ENCODE peak calls at places on chromosomes 11 and 22, in seven cellular contexts. One of them, this sample, is unnamed.

GRCh38 chr11:81644239-81644840 is 1089.3 kb downstream of the FAM181B start:
- DNase-seq in activated T-cell treated with anti-CD3 and anti-CD28 coated beads, Interleukin-2, amount 50 U/mL, for 4 hours: no peak
- DNase-seq in ovary: no peak
- DNase-seq in T follicular helper cell: no peak
- DNase-seq in NCI-H1105: peak; percentile 89
- DNase-seq in WTC11: peak; percentile 12
- DNase-seq in Caki2: peak; percentile 37
- DNase-seq in this sample: no peak

GRCh38 chr11:14764213-14764898 is 120.8 kb downstream of the PDE3B start:
- DNase-seq in WTC11: no peak
- DNase-seq in Caki2: no peak
- DNase-seq in ovary: no peak
- DNase-seq in T follicular helper cell: no peak
- DNase-seq in activated T-cell treated with anti-CD3 and anti-CD28 coated beads, Interleukin-2, amount 50 U/mL, for 4 hours: no peak
- DNase-seq in NCI-H1105: no peak
- DNase-seq in this sample: no peak

GRCh38 chr22:46576556-46577351 is 39.3 kb upstream of the CELSR1 start:
- DNase-seq in Caki2: no peak
- DNase-seq in T follicular helper cell: peak; percentile 43
- DNase-seq in WTC11: peak; percentile 43
- DNase-seq in ovary: peak; percentile 46
- DNase-seq in NCI-H1105: peak; percentile 26
- DNase-seq in activated T-cell treated with anti-CD3 and anti-CD28 coated beads, Interleukin-2, amount 50 U/mL, for 4 hours: peak; percentile 62
- DNase-seq in this sample: peak; percentile 64

GRCh38 chr11:47552086-47552580 is 799 bp downstream of the CELF1 start:
- DNase-seq in WTC11: peak; percentile 39
- DNase-seq in Caki2: peak; percentile 25
- DNase-seq in T follicular helper cell: no peak
- DNase-seq in ovary: no peak
- DNase-seq in activated T-cell treated with anti-CD3 and anti-CD28 coated beads, Interleukin-2, amount 50 U/mL, for 4 hours: peak; percentile 14
- DNase-seq in NCI-H1105: no peak
- DNase-seq in this sample: no peak

GRCh38 chr11:72921028-72921716 is 107.0 kb downstream of the ATG16L2 start:
- DNase-seq in ovary: no peak
- DNase-seq in Caki2: no peak
- DNase-seq in T follicular helper cell: no peak
- DNase-seq in WTC11: no peak
- DNase-seq in activated T-cell treated with anti-CD3 and anti-CD28 coated beads, Interleukin-2, amount 50 U/mL, for 4 hours: no peak
- DNase-seq in NCI-H1105: no peak
- DNase-seq in this sample: no peak

GRCh38 chr22:30251661-30252226 is 5.2 kb upstream of the LIF start:
- DNase-seq in activated T-cell treated with anti-CD3 and anti-CD28 coated beads, Interleukin-2, amount 50 U/mL, for 4 hours: no peak
- DNase-seq in T follicular helper cell: no peak
- DNase-seq in ovary: no peak
- DNase-seq in NCI-H1105: peak; percentile 3
- DNase-seq in WTC11: no peak
- DNase-seq in Caki2: peak; percentile 77
- DNase-seq in this sample: no peak

GRCh38 chr11:119479685-119480275 is 56.8 kb upstream of the THY1 start:
- DNase-seq in Caki2: no peak
- DNase-seq in ovary: no peak
- DNase-seq in NCI-H1105: no peak
- DNase-seq in WTC11: peak; percentile 53
- DNase-seq in T follicular helper cell: no peak
- DNase-seq in activated T-cell treated with anti-CD3 and anti-CD28 coated beads, Interleukin-2, amount 50 U/mL, for 4 hours: no peak
- DNase-seq in this sample: no peak

GRCh38 chr11:23423656-23424055 is 563.4 kb upstream of the CCDC179 start:
- DNase-seq in T follicular helper cell: no peak
- DNase-seq in WTC11: no peak
- DNase-seq in ovary: no peak
- DNase-seq in Caki2: no peak
- DNase-seq in activated T-cell treated with anti-CD3 and anti-CD28 coated beads, Interleukin-2, amount 50 U/mL, for 4 hours: no peak
- DNase-seq in NCI-H1105: no peak
- DNase-seq in this sample: no peak

GRCh38 chr11:102912482-102912830 is 37.7 kb upstream of the MMP12 start:
- DNase-seq in Caki2: no peak
- DNase-seq in activated T-cell treated with anti-CD3 and anti-CD28 coated beads, Interleukin-2, amount 50 U/mL, for 4 hours: no peak
- DNase-seq in WTC11: no peak
- DNase-seq in T follicular helper cell: no peak
- DNase-seq in ovary: no peak
- DNase-seq in NCI-H1105: no peak
- DNase-seq in this sample: no peak

GRCh38 chr22:38921126-38921525 is 36.3 kb upstream of the APOBEC3A start:
- DNase-seq in NCI-H1105: peak; percentile 59
- DNase-seq in T follicular helper cell: no peak
- DNase-seq in WTC11: no peak
- DNase-seq in Caki2: no peak
- DNase-seq in activated T-cell treated with anti-CD3 and anti-CD28 coated beads, Interleukin-2, amount 50 U/mL, for 4 hours: no peak
- DNase-seq in ovary: no peak
- DNase-seq in this sample: no peak

GRCh38 chr11:94771390-94771789 is 3.2 kb downstream of the AMOTL1 start:
- DNase-seq in Caki2: no peak
- DNase-seq in NCI-H1105: no peak
- DNase-seq in WTC11: no peak
- DNase-seq in T follicular helper cell: no peak
- DNase-seq in ovary: no peak
- DNase-seq in activated T-cell treated with anti-CD3 and anti-CD28 coated beads, Interleukin-2, amount 50 U/mL, for 4 hours: no peak
- DNase-seq in this sample: no peak

GRCh38 chr11:71548120-71548519 is at the start of gene KRTAP5-9:
- DNase-seq in NCI-H1105: no peak
- DNase-seq in activated T-cell treated with anti-CD3 and anti-CD28 coated beads, Interleukin-2, amount 50 U/mL, for 4 hours: no peak
- DNase-seq in T follicular helper cell: no peak
- DNase-seq in WTC11: no peak
- DNase-seq in ovary: no peak
- DNase-seq in Caki2: no peak
- DNase-seq in this sample: no peak

GRCh38 chr11:13984616-13985474 is 22.3 kb downstream of the SPON1 start:
- DNase-seq in WTC11: no peak
- DNase-seq in Caki2: no peak
- DNase-seq in activated T-cell treated with anti-CD3 and anti-CD28 coated beads, Interleukin-2, amount 50 U/mL, for 4 hours: no peak
- DNase-seq in NCI-H1105: no peak
- DNase-seq in ovary: no peak
- DNase-seq in T follicular helper cell: no peak
- DNase-seq in this sample: no peak

GRCh38 chr11:95762513-95762912 is 27.1 kb downstream of the FAM76B start:
- DNase-seq in WTC11: no peak
- DNase-seq in ovary: no peak
- DNase-seq in activated T-cell treated with anti-CD3 and anti-CD28 coated beads, Interleukin-2, amount 50 U/mL, for 4 hours: no peak
- DNase-seq in NCI-H1105: no peak
- DNase-seq in T follicular helper cell: no peak
- DNase-seq in Caki2: no peak
- DNase-seq in this sample: no peak

GRCh38 chr22:50206599-50206998 is 5.8 kb downstream of the SELENOO start:
- DNase-seq in T follicular helper cell: no peak
- DNase-seq in Caki2: no peak
- DNase-seq in WTC11: peak; percentile 78
- DNase-seq in activated T-cell treated with anti-CD3 and anti-CD28 coated beads, Interleukin-2, amount 50 U/mL, for 4 hours: no peak
- DNase-seq in NCI-H1105: no peak
- DNase-seq in ovary: no peak
- DNase-seq in this sample: no peak

GRCh38 chr11:64453466-64453865 is 94.5 kb downstream of the RPS6KA4 start:
- DNase-seq in WTC11: no peak
- DNase-seq in activated T-cell treated with anti-CD3 and anti-CD28 coated beads, Interleukin-2, amount 50 U/mL, for 4 hours: no peak
- DNase-seq in NCI-H1105: no peak
- DNase-seq in ovary: no peak
- DNase-seq in Caki2: no peak
- DNase-seq in T follicular helper cell: no peak
- DNase-seq in this sample: no peak

GRCh38 chr11:8067929-8068575 is 13.0 kb upstream of the TUB start:
- DNase-seq in ovary: no peak
- DNase-seq in T follicular helper cell: no peak
- DNase-seq in WTC11: no peak
- DNase-seq in NCI-H1105: no peak
- DNase-seq in activated T-cell treated with anti-CD3 and anti-CD28 coated beads, Interleukin-2, amount 50 U/mL, for 4 hours: no peak
- DNase-seq in Caki2: no peak
- DNase-seq in this sample: no peak

GRCh38 chr22:37923927-37924326 is 17.8 kb downstream of the MICALL1 start:
- DNase-seq in activated T-cell treated with anti-CD3 and anti-CD28 coated beads, Interleukin-2, amount 50 U/mL, for 4 hours: no peak
- DNase-seq in T follicular helper cell: no peak
- DNase-seq in Caki2: no peak
- DNase-seq in WTC11: no peak
- DNase-seq in ovary: no peak
- DNase-seq in NCI-H1105: no peak
- DNase-seq in this sample: no peak

GRCh38 chr11:93784152-93784934 is at the start of gene MED17:
- DNase-seq in WTC11: peak; percentile 91
- DNase-seq in NCI-H1105: peak; percentile 94
- DNase-seq in Caki2: peak; percentile 87
- DNase-seq in ovary: peak; percentile 91
- DNase-seq in T follicular helper cell: peak; percentile 84
- DNase-seq in activated T-cell treated with anti-CD3 and anti-CD28 coated beads, Interleukin-2, amount 50 U/mL, for 4 hours: peak; percentile 82
- DNase-seq in this sample: peak; percentile 94

GRCh38 chr11:66692871-66693331 is 15.2 kb upstream of the RBM4B start:
- DNase-seq in activated T-cell treated with anti-CD3 and anti-CD28 coated beads, Interleukin-2, amount 50 U/mL, for 4 hours: no peak
- DNase-seq in T follicular helper cell: no peak
- DNase-seq in Caki2: no peak
- DNase-seq in WTC11: no peak
- DNase-seq in NCI-H1105: no peak
- DNase-seq in ovary: no peak
- DNase-seq in this sample: no peak

GRCh38 chr22:35620624-35621245 is 3.6 kb upstream of the MB start:
- DNase-seq in WTC11: no peak
- DNase-seq in ovary: no peak
- DNase-seq in T follicular helper cell: no peak
- DNase-seq in activated T-cell treated with anti-CD3 and anti-CD28 coated beads, Interleukin-2, amount 50 U/mL, for 4 hours: no peak
- DNase-seq in NCI-H1105: peak; percentile 40
- DNase-seq in Caki2: no peak
- DNase-seq in this sample: no peak

GRCh38 chr11:3947084-3947483 is 91.6 kb downstream of the STIM1 start:
- DNase-seq in Caki2: no peak
- DNase-seq in activated T-cell treated with anti-CD3 and anti-CD28 coated beads, Interleukin-2, amount 50 U/mL, for 4 hours: peak; percentile 18
- DNase-seq in WTC11: no peak
- DNase-seq in T follicular helper cell: peak; percentile 24
- DNase-seq in ovary: peak; percentile 61
- DNase-seq in NCI-H1105: no peak
- DNase-seq in this sample: no peak

GRCh38 chr11:44065851-44066731 is at the start of gene ACCS:
- DNase-seq in T follicular helper cell: peak; percentile 80
- DNase-seq in WTC11: peak; percentile 88
- DNase-seq in activated T-cell treated with anti-CD3 and anti-CD28 coated beads, Interleukin-2, amount 50 U/mL, for 4 hours: peak; percentile 76
- DNase-seq in NCI-H1105: peak; percentile 93
- DNase-seq in Caki2: peak; percentile 93
- DNase-seq in ovary: peak; percentile 96
- DNase-seq in this sample: peak; percentile 87

GRCh38 chr22:46896568-46897245 is 134.3 kb downstream of the TBC1D22A start:
- DNase-seq in WTC11: no peak
- DNase-seq in Caki2: no peak
- DNase-seq in T follicular helper cell: no peak
- DNase-seq in activated T-cell treated with anti-CD3 and anti-CD28 coated beads, Interleukin-2, amount 50 U/mL, for 4 hours: no peak
- DNase-seq in ovary: no peak
- DNase-seq in NCI-H1105: no peak
- DNase-seq in this sample: no peak

GRCh38 chr22:36595968-36596367 is 67.0 kb upstream of the EIF3D start:
- DNase-seq in activated T-cell treated with anti-CD3 and anti-CD28 coated beads, Interleukin-2, amount 50 U/mL, for 4 hours: no peak
- DNase-seq in Caki2: no peak
- DNase-seq in NCI-H1105: no peak
- DNase-seq in ovary: no peak
- DNase-seq in T follicular helper cell: no peak
- DNase-seq in WTC11: no peak
- DNase-seq in this sample: no peak

GRCh38 chr11:119892311-119892808 is 163.4 kb upstream of the NECTIN1 start:
- DNase-seq in Caki2: no peak
- DNase-seq in T follicular helper cell: no peak
- DNase-seq in NCI-H1105: no peak
- DNase-seq in activated T-cell treated with anti-CD3 and anti-CD28 coated beads, Interleukin-2, amount 50 U/mL, for 4 hours: no peak
- DNase-seq in ovary: no peak
- DNase-seq in WTC11: no peak
- DNase-seq in this sample: no peak

GRCh38 chr11:120063686-120064340 is 74.1 kb downstream of the TRIM29 start:
- DNase-seq in NCI-H1105: no peak
- DNase-seq in activated T-cell treated with anti-CD3 and anti-CD28 coated beads, Interleukin-2, amount 50 U/mL, for 4 hours: no peak
- DNase-seq in ovary: no peak
- DNase-seq in T follicular helper cell: no peak
- DNase-seq in WTC11: no peak
- DNase-seq in Caki2: no peak
- DNase-seq in this sample: no peak